ENCODE peak calls at places on chromosomes 12 and 14, in nine cellular contexts. G is ovary, W is A549, D is heart left ventricle, V is stomach, O is sigmoid colon, F is breast epithelium, M is IMR-90, Y is suprapubic skin. B is an unnamed sample. For H3K4me1, the result is how much of the 10 kb centered on the place peaks cover.

GRCh38 chr14:90491868-90492560 is 95.2 kb downstream of the CALM1 start:
- DNase-seq in W (no peak), M (no peak), O (no peak), V (no peak), F (no peak), D (no peak), Y (no peak), G (no peak), B (no peak)

GRCh38 chr12:21296751-21297406 is 37.8 kb downstream of the SLCO1A2 start:
- DNase-seq in Y (no peak), G (no peak), D (no peak), W (peak), M (peak), F (no peak), O (no peak), V (no peak), B (no peak)

GRCh38 chr14:93800038-93800937 is 12.0 kb upstream of the PRIMA1 start:
- DNase-seq in V (no peak), W (no peak), Y (no peak), G (no peak), O (no peak), M (no peak), D (no peak), F (no peak), B (peak)

GRCh38 chr12:121536929-121537813 is 43.7 kb downstream of the KDM2B start:
- DNase-seq in D (peak), W (peak), M (peak), V (peak), O (peak), Y (peak), G (peak), F (peak), B (peak)

GRCh38 chr14:44586910-44587309 is 79.8 kb upstream of the FSCB start:
- DNase-seq in M (no peak), O (no peak), W (no peak), V (no peak), G (no peak), D (no peak), F (no peak), Y (no peak), B (no peak)

GRCh38 chr14:45426685-45427282 is 173.8 kb upstream of the MIS18BP1 start:
- DNase-seq in G (no peak), Y (no peak), O (no peak), D (no peak), F (no peak), M (peak), V (no peak), W (peak), B (no peak)

GRCh38 chr14:90194706-90195105 is 61.6 kb upstream of the PSMC1 start:
- DNase-seq in D (no peak), M (no peak), W (no peak), Y (no peak), F (no peak), V (no peak), G (no peak), O (no peak), B (no peak)

GRCh38 chr12:111412830-111413441 is 7.2 kb downstream of the SH2B3 start:
- DNase-seq in G (no peak), O (no peak), M (no peak), F (no peak), W (no peak), V (no peak), D (no peak), Y (no peak), B (no peak)

GRCh38 chr12:1518763-1519516 is 75.4 kb downstream of the FBXL14 start:
- DNase-seq in W (peak), F (peak), M (peak), D (no peak), G (no peak), Y (no peak), V (no peak), O (no peak), B (no peak)

GRCh38 chr12:4161718-4162117 is 111.8 kb upstream of the CCND2 start:
- DNase-seq in G (no peak), O (no peak), M (no peak), W (no peak), Y (no peak), D (no peak), V (no peak), F (no peak), B (no peak)

GRCh38 chr14:103194256-103195045 is 71.2 kb downstream of the TNFAIP2 start:
- DNase-seq in F (no peak), G (no peak), D (no peak), V (no peak), O (peak), W (peak), M (peak), Y (no peak), B (peak)

GRCh38 chr12:3655331-3655900 is 97.5 kb downstream of the CRACR2A start:
- DNase-seq in D (no peak), W (peak), O (no peak), V (no peak), Y (no peak), F (no peak), G (no peak), M (no peak), B (no peak)

GRCh38 chr12:120514002-120514401 is 15.0 kb downstream of the COQ5 start:
- DNase-seq in O (no peak), D (no peak), F (no peak), Y (no peak), G (no peak), W (no peak), V (no peak), M (no peak), B (no peak)

GRCh38 chr14:51400142-51400541 is 160.1 kb downstream of the TMX1 start:
- DNase-seq in M (peak), O (no peak), W (no peak), Y (no peak), F (no peak), V (no peak), D (no peak), G (no peak), B (no peak)

GRCh38 chr14:56195727-56196126 is 77.5 kb downstream of the PELI2 start:
- DNase-seq in W (no peak), V (no peak), G (no peak), Y (no peak), M (peak), O (no peak), F (no peak), D (peak), B (no peak)

GRCh38 chr14:68768316-68768715 is 24.6 kb downstream of the ZFP36L1 start:
- DNase-seq in M (no peak), F (no peak), G (no peak), Y (no peak), W (no peak), V (no peak), O (no peak), D (no peak), B (no peak)

GRCh38 chr14:68770553-68771286 is 22.1 kb downstream of the ZFP36L1 start:
- DNase-seq in O (no peak), V (no peak), M (no peak), Y (no peak), F (no peak), W (no peak), G (no peak), D (no peak), B (no peak)

GRCh38 chr14:68767248-68767645 is 25.6 kb downstream of the ZFP36L1 start:
- DNase-seq in Y (no peak), O (no peak), W (no peak), G (no peak), F (no peak), V (no peak), M (no peak), D (no peak), B (no peak)

GRCh38 chr14:68771631-68772030 is 21.2 kb downstream of the ZFP36L1 start:
- DNase-seq in Y (no peak), O (peak), F (no peak), W (no peak), D (peak), G (no peak), V (no peak), M (no peak), B (no peak)

GRCh38 chr14:68770051-68770450 is 22.8 kb downstream of the ZFP36L1 start:
- DNase-seq in D (no peak), O (no peak), F (no peak), M (no peak), V (no peak), W (no peak), G (no peak), Y (no peak), B (no peak)
- H3K4me1 ChIP-seq in D (under half), O (under half), F (under half), M (under half), V (under half), W (under half), G (under half), Y (under half), B (under half)

DNA sequence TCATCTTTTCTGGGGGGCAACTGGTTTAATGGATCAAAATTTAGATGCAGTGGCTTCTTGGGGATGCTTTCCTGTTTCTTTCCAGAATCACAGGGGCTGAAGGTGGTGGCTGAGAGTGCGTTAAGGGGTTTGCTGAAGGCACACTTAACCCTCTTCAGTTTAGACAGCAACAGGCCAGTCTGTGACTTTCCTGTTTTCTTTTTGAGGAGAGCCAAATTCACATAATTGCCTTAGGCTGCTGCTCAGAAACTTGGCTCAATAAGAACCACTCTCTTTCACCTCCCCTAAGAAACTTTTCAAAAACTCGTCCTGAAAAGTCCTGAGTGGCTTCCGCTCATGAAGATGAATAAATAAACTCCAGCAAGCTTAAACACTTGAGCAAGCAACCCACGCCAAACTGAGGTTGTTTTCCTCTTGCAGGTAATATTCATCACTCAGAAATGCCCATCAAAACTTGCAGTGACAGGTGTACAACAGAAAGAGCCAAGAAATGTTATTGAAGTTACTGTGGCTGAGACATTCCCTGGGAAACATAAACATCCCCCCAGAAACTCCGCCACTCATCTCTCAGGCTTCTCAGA is 510.4 kb downstream of the TMEM132D start:
- DNase-seq in V (no peak), F (no peak), O (no peak), G (no peak), D (no peak), Y (no peak), M (no peak), W (no peak), B (no peak)
- TF ChIP-seq POLR2A in V (no peak), F (no peak), O (no peak), G (no peak), D (no peak), Y (no peak), M (no peak), W (no peak), B (no peak)

DNA sequence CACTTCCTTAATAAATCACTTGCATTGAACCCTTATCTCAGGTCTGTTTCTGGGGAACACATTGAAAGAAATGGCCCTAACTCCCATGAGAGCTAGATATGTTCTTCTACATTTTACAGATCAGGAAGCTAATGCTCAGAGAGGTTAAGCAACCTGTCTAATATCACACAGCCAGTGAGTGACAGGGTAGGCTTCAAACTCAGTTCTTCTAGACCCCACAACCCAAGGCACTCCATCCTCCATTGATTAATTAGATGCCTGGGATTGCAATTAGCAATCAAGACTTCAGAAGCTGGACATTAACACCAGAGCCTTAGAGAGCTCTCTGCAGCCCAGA is 59.8 kb downstream of the C14orf132 start:
- DNase-seq in M (no peak), G (no peak), F (no peak), W (no peak), V (no peak), Y (no peak), O (no peak), D (no peak), B (no peak)
- TF ChIP-seq CTCF in M (no peak), G (no peak), F (no peak), W (no peak), V (no peak), Y (no peak), O (no peak), D (no peak), B (no peak)

GRCh38 chr12:6233121-6233971 is 33.1 kb downstream of the CD9 start:
- DNase-seq in Y (no peak), M (no peak), W (no peak), F (no peak), D (peak), G (no peak), O (no peak), V (no peak), B (no peak)
- H3K4me1 ChIP-seq in Y (half or more), M (under half), W (under half), F (half or more), D (half or more), G (under half), O (half or more), V (half or more), B (under half)

GRCh38 chr12:31589896-31590729 is 823 bp downstream of the DENND5B start:
- DNase-seq in V (peak), F (peak), M (peak), W (peak), G (peak), O (peak), Y (peak), D (peak), B (peak)
- TF ChIP-seq POLR2A in V (no peak), F (no peak), M (peak), W (no peak), G (peak), O (no peak), Y (no peak), D (no peak), B (no peak)

GRCh38 chr14:75715926-75716780 is 55.1 kb downstream of the TTLL5 start:
- DNase-seq in M (peak), D (no peak), Y (no peak), W (peak), V (no peak), F (no peak), G (no peak), O (no peak), B (no peak)

GRCh38 chr14:75709207-75709812 is 48.3 kb downstream of the TTLL5 start:
- DNase-seq in V (peak), D (peak), Y (peak), F (peak), W (peak), M (peak), O (peak), G (peak), B (peak)

GRCh38 chr14:75711134-75711795 is 50.2 kb downstream of the TTLL5 start:
- DNase-seq in V (peak), Y (no peak), F (no peak), W (peak), M (peak), O (no peak), D (peak), G (no peak), B (peak)

GRCh38 chr14:75714993-75715392 is 53.9 kb downstream of the TTLL5 start:
- DNase-seq in F (no peak), O (no peak), W (no peak), M (no peak), V (no peak), Y (no peak), D (no peak), G (no peak), B (peak)

DNA sequence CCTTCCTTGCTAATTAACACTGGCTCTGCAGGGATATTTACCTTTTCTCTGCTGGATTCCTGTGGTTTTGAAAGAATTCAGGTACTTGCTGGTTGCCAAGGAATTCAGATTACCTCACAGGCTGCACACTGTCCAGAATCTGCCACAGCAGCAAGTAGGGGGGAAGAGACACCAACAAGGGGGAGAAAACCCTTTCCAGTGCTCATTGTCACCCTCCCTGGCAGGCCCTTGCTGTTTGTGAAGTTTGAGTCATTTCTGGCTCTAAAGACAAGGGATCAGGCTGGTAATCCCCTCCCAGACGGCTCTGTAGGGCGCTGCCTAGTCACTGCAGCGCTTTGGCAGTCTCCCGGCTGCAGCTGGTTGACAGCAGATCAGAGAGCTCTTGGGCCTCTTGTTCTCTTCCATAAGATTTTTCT is 50.8 kb downstream of the TTLL5 start:
- DNase-seq in Y (no peak), M (peak), V (peak), O (peak), F (peak), W (peak), G (no peak), D (peak), B (peak)
- TF ChIP-seq CTCF in Y (no peak), M (no peak), V (no peak), O (no peak), F (no peak), W (no peak), G (no peak), D (no peak), B (no peak)

DNA sequence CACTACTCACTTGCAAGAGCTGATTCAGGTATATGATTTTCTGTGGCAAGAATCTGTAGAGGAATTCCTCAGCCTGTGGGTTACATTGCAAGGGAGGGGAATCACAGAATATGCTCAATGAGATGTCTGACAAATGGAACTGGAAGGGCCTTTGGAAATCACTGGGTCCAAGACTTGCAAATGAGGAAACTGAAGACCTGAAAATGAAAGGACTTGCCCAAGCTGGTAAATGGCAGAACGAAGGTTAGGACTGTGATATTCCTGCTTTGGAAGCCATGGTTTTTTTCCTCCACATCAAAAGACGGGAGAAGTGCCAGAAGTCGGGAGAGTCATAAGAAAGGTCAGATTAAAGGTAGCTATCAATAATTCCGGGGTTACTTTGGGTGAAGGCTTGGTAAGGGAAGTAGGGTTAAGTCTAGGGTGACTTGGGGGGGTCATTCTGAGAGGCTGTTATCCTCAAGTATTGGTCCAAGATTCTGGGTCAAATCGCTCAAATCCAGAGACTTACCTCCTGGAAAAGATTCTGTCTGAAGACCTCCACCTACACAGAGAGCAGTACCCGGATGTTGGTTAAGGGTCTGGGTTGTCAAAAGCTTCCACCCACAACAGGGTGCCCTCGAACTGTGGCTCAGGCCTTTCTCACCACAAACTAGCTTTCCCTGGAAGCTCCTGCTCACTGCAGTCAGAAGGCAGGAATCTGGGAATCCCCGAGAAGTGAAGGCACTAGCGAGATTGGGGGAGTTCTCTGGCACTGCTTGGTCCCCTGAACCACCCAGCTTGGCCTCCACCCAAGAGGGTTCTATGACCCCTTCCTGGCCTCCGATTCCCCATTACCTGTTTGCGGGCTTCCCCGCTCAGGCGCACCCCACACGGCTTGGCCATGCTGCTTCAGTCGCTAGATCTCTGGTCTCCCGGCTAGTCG is at the start of gene PSME2:
- DNase-seq in W (no peak), M (peak), G (no peak), V (no peak), F (no peak), O (no peak), D (no peak), Y (no peak), B (no peak)
- H3K4me1 ChIP-seq in W (under half), M (under half), G (under half), V (half or more), F (under half), O (under half), D (under half), Y (under half), B (under half)

DNA sequence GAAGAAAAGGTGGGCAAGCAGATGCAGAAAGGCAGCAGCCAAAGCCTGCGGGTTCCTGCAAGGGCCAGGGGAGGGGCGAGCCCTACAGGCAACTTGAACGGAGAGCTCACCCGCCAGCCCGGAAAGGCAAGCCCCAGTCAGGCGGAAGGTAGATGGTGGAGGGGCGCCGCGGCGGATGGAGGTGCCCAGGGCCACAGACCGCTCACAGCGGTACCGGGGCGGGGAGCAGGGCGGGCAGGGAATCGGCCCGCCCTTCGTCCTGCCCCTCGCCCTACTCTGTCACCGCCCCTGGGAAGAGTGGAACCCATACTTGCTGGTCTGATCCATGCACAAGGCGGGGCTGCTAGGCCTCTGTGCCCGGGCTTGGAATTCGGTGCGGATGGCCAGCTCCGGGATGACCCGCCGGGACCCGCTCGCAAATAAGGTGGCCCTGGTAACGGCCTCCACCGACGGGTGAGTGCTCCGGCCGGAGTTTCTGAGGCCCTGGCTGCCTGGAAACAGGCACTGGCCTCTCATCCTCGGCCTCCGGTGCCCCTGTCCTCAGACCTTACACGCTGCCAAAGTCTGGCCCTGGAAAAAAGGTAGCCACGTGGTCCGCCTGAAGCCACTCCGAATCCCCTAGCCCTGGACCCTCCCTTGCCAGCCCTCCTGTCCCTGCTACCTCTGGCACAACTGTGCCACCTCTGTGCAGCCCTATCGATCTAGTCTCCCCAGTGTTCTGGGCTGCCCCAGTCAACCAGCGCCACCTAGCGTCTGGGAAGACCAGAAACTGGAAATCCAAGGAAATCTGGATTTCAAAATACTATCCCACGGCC is at the start of gene DHRS4:
- DNase-seq in V (peak), D (peak), M (peak), Y (peak), O (peak), W (peak), F (peak), G (peak), B (peak)
- TF ChIP-seq POLR2A in V (no peak), D (no peak), M (peak), Y (no peak), O (peak), W (peak), F (no peak), G (peak), B (peak)

DNA sequence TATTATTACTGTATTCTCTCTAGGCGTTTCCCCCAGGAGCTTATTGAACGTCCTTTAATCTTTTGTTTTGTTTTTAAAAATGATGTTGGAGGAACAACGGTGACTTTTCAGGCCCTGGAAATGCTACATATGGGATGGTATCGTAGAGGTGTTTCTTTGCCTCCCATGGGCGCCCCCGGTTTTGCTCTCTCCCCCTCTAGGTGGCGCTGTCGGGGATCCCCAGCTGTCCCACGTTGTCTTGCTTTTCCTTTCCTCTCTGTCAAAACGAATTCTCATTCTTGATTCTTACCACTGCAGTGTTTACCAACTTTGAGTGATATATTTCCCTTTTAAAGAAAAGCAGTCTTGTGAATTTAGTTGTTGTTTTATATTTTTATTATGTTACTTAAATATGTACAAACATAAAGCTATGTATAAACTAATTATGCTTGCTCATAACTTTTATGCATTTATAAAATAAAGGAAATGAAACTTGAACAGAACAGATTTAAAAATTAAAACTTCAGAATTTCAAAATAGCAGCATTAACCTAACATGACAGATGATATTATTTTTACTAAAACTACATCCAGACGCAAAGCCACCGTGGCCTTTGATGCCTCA is 171.9 kb downstream of the RGS6 start:
- DNase-seq in F (no peak), O (no peak), D (no peak), M (no peak), W (peak), V (no peak), G (no peak), Y (no peak), B (no peak)
- TF ChIP-seq CTCF in F (no peak), O (no peak), D (peak), M (peak), W (no peak), V (peak), G (no peak), Y (no peak), B (no peak)

B was measured in uterus.